ENCODE peak calls at places on chromosomes 2 and 18, in seven cellular contexts. One of them, this sample, is unnamed.

GRCh38 chr2:6800553-6800952 is 65.2 kb downstream of the CMPK2 start:
- DNase-seq in OCI-LY7: no peak
- DNase-seq in aorta: no peak
- DNase-seq in cardiac muscle cell: no peak
- DNase-seq in tibial artery: no peak
- DNase-seq in heart left ventricle: no peak
- DNase-seq in fibroblast of mammary gland: peak
- DNase-seq in this sample: no peak

GRCh38 chr2:134108124-134108523 is 145.7 kb upstream of the MGAT5 start:
- DNase-seq in OCI-LY7: no peak
- DNase-seq in aorta: no peak
- DNase-seq in cardiac muscle cell: no peak
- DNase-seq in tibial artery: peak
- DNase-seq in heart left ventricle: no peak
- DNase-seq in fibroblast of mammary gland: no peak
- DNase-seq in this sample: no peak

GRCh38 chr2:25938345-25938744 is 44.0 kb downstream of the KIF3C start:
- DNase-seq in OCI-LY7: no peak
- DNase-seq in aorta: no peak
- DNase-seq in cardiac muscle cell: no peak
- DNase-seq in tibial artery: no peak
- DNase-seq in heart left ventricle: peak
- DNase-seq in fibroblast of mammary gland: no peak
- DNase-seq in this sample: no peak

GRCh38 chr18:76494541-76495403 is at the start of gene ZNF516:
- DNase-seq in OCI-LY7: peak
- DNase-seq in aorta: peak
- DNase-seq in cardiac muscle cell: peak
- DNase-seq in tibial artery: no peak
- DNase-seq in heart left ventricle: peak
- DNase-seq in fibroblast of mammary gland: no peak
- DNase-seq in this sample: peak

GRCh38 chr2:120612471-120612870 is 123.2 kb upstream of the GLI2 start:
- DNase-seq in OCI-LY7: no peak
- DNase-seq in aorta: no peak
- DNase-seq in cardiac muscle cell: no peak
- DNase-seq in tibial artery: no peak
- DNase-seq in heart left ventricle: no peak
- DNase-seq in fibroblast of mammary gland: no peak
- DNase-seq in this sample: no peak

GRCh38 chr2:224952942-224953657 is 89.2 kb downstream of the DOCK10 start:
- DNase-seq in OCI-LY7: peak
- DNase-seq in aorta: no peak
- DNase-seq in cardiac muscle cell: no peak
- DNase-seq in tibial artery: no peak
- DNase-seq in heart left ventricle: no peak
- DNase-seq in fibroblast of mammary gland: no peak
- DNase-seq in this sample: no peak

GRCh38 chr18:76351961-76352581 is 143.0 kb downstream of the ZNF516 start:
- DNase-seq in OCI-LY7: no peak
- DNase-seq in aorta: no peak
- DNase-seq in cardiac muscle cell: peak
- DNase-seq in tibial artery: peak
- DNase-seq in heart left ventricle: no peak
- DNase-seq in fibroblast of mammary gland: peak
- DNase-seq in this sample: peak

GRCh38 chr2:157891630-157892016 is 15.5 kb upstream of the ACVR1 start:
- DNase-seq in OCI-LY7: no peak
- DNase-seq in aorta: no peak
- DNase-seq in cardiac muscle cell: no peak
- DNase-seq in tibial artery: no peak
- DNase-seq in heart left ventricle: no peak
- DNase-seq in fibroblast of mammary gland: no peak
- DNase-seq in this sample: no peak

GRCh38 chr2:27765621-27766286 is 5.8 kb upstream of the MRPL33 start:
- DNase-seq in OCI-LY7: no peak
- DNase-seq in aorta: peak
- DNase-seq in cardiac muscle cell: no peak
- DNase-seq in tibial artery: peak
- DNase-seq in heart left ventricle: peak
- DNase-seq in fibroblast of mammary gland: peak
- DNase-seq in this sample: peak

GRCh38 chr2:222142027-222142426 is 156.8 kb downstream of the PAX3 start:
- DNase-seq in OCI-LY7: no peak
- DNase-seq in aorta: no peak
- DNase-seq in cardiac muscle cell: no peak
- DNase-seq in tibial artery: no peak
- DNase-seq in heart left ventricle: no peak
- DNase-seq in fibroblast of mammary gland: no peak
- DNase-seq in this sample: no peak

DNA sequence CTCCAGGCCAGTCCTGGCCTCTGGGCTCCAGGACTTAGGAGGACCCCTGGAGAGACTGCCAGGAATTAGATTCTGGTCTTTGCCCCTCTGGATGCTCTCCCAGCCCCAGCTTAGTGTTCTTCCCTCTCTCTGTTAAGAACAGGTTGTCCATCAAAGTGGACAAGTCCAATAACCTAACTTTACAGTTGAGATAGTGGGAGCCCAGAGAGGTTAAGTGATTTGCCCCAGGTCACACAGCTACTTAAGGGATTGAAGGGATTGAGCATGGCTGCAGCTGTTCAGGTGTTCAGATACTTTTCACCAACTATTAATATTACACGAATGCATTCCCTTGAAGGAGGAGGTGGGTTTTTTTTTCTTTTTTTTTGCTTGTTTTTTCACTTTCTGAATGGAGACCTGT is 57.6 kb downstream of the EDAR start:
- DNase-seq in OCI-LY7: no peak
- DNase-seq in aorta: no peak
- DNase-seq in cardiac muscle cell: no peak
- DNase-seq in tibial artery: no peak
- DNase-seq in heart left ventricle: no peak
- DNase-seq in fibroblast of mammary gland: no peak
- DNase-seq in this sample: no peak
- H3K4me3 ChIP-seq in OCI-LY7: no peak
- H3K4me3 ChIP-seq in aorta: no peak
- H3K4me3 ChIP-seq in cardiac muscle cell: no peak
- H3K4me3 ChIP-seq in tibial artery: no peak
- H3K4me3 ChIP-seq in heart left ventricle: no peak
- H3K4me3 ChIP-seq in fibroblast of mammary gland: no peak
- H3K4me3 ChIP-seq in this sample: no peak

DNA sequence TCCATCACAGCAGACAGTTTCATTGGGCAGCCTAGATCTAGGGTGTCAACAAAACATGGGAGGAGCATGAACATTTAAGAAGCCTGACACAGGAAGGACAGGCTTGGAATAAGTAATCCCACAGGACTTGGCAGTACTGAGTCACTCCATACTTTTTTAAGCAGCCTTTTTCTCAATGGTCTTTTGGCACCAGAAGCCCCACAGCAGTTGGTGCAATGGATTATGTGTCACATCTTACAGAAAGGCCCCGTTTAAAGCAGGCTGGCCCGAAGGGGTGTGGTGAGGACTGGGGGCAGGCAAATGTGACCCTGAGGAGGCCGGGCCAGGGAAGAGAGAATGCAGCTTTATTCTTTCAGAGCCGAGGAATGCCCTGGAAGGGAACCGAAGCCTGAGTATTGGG is 26.6 kb downstream of the SPTBN1 start:
- DNase-seq in OCI-LY7: no peak
- DNase-seq in aorta: peak
- DNase-seq in cardiac muscle cell: no peak
- DNase-seq in tibial artery: peak
- DNase-seq in heart left ventricle: no peak
- DNase-seq in fibroblast of mammary gland: peak
- DNase-seq in this sample: peak
- H3K4me3 ChIP-seq in OCI-LY7: no peak
- H3K4me3 ChIP-seq in aorta: no peak
- H3K4me3 ChIP-seq in cardiac muscle cell: no peak
- H3K4me3 ChIP-seq in tibial artery: no peak
- H3K4me3 ChIP-seq in heart left ventricle: no peak
- H3K4me3 ChIP-seq in fibroblast of mammary gland: no peak
- H3K4me3 ChIP-seq in this sample: no peak

GRCh38 chr18:3140342-3140741 is 79.4 kb downstream of the MYOM1 start:
- DNase-seq in OCI-LY7: no peak
- DNase-seq in aorta: no peak
- DNase-seq in cardiac muscle cell: no peak
- DNase-seq in tibial artery: no peak
- DNase-seq in heart left ventricle: no peak
- DNase-seq in fibroblast of mammary gland: no peak
- DNase-seq in this sample: no peak
- H3K4me3 ChIP-seq in OCI-LY7: no peak
- H3K4me3 ChIP-seq in aorta: no peak
- H3K4me3 ChIP-seq in cardiac muscle cell: no peak
- H3K4me3 ChIP-seq in tibial artery: no peak
- H3K4me3 ChIP-seq in heart left ventricle: no peak
- H3K4me3 ChIP-seq in fibroblast of mammary gland: no peak
- H3K4me3 ChIP-seq in this sample: no peak

DNA sequence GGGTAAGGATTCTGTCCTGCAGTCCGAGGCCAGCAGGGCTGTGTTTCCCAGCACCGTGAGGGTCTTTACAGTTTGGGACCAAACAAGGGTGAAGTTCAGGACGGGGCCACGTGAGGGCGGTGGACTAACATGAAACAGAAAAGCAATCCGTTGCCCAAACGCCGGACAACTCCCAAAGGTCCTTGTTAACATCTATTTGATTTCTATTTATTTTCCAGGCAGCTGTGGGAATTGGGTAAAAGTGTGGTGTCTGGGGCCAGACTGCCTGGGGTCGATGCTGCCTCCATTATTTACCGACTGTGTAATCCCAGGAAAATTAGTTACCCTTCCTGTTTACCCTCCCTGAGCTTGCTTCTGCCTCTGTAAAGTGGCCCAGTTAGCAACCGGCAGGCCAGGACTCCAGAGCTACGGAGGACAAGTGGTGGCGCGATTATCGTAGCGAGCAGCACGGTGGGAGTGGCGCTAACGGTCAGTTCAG is 66.3 kb upstream of the TCF7L1 start:
- DNase-seq in OCI-LY7: peak
- DNase-seq in aorta: peak
- DNase-seq in cardiac muscle cell: peak
- DNase-seq in tibial artery: peak
- DNase-seq in heart left ventricle: peak
- DNase-seq in fibroblast of mammary gland: peak
- DNase-seq in this sample: peak
- H3K4me3 ChIP-seq in OCI-LY7: no peak
- H3K4me3 ChIP-seq in aorta: no peak
- H3K4me3 ChIP-seq in cardiac muscle cell: peak
- H3K4me3 ChIP-seq in tibial artery: peak
- H3K4me3 ChIP-seq in heart left ventricle: peak
- H3K4me3 ChIP-seq in fibroblast of mammary gland: no peak
- H3K4me3 ChIP-seq in this sample: peak

GRCh38 chr2:227462972-227463931 is 8.7 kb upstream of the AGFG1 start:
- DNase-seq in OCI-LY7: no peak
- DNase-seq in aorta: no peak
- DNase-seq in cardiac muscle cell: no peak
- DNase-seq in tibial artery: no peak
- DNase-seq in heart left ventricle: no peak
- DNase-seq in fibroblast of mammary gland: peak
- DNase-seq in this sample: no peak
- H3K4me3 ChIP-seq in OCI-LY7: no peak
- H3K4me3 ChIP-seq in aorta: no peak
- H3K4me3 ChIP-seq in cardiac muscle cell: no peak
- H3K4me3 ChIP-seq in tibial artery: no peak
- H3K4me3 ChIP-seq in heart left ventricle: no peak
- H3K4me3 ChIP-seq in fibroblast of mammary gland: no peak
- H3K4me3 ChIP-seq in this sample: no peak

GRCh38 chr2:30225131-30225762 is 6.1 kb upstream of the LBH start:
- DNase-seq in OCI-LY7: peak
- DNase-seq in aorta: no peak
- DNase-seq in cardiac muscle cell: peak
- DNase-seq in tibial artery: no peak
- DNase-seq in heart left ventricle: peak
- DNase-seq in fibroblast of mammary gland: peak
- DNase-seq in this sample: peak
- H3K4me3 ChIP-seq in OCI-LY7: peak
- H3K4me3 ChIP-seq in aorta: no peak
- H3K4me3 ChIP-seq in cardiac muscle cell: no peak
- H3K4me3 ChIP-seq in tibial artery: peak
- H3K4me3 ChIP-seq in heart left ventricle: peak
- H3K4me3 ChIP-seq in fibroblast of mammary gland: peak
- H3K4me3 ChIP-seq in this sample: no peak

DNA sequence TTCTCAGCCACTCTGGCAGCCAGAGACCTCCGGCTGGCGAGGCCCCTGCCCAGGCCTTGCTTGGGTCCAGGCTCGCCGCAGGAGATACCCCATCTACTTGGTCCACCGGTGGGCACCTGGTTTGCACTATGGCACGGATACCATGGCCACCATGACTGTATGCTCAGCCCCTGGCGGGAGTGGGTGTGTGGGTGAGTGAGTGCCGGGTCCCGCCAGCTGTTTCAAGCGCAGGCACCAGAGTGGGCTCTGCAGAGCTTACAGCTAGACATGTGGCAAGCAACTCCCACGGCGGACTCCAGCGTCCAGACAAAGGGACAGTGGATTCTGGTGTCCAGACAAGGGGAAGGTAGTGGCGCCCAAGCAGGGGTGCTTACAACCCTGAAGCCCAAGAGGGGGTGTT is 1.4 kb downstream of the ATG4B start:
- DNase-seq in OCI-LY7: peak
- DNase-seq in aorta: peak
- DNase-seq in cardiac muscle cell: no peak
- DNase-seq in tibial artery: no peak
- DNase-seq in heart left ventricle: no peak
- DNase-seq in fibroblast of mammary gland: no peak
- DNase-seq in this sample: no peak
- H3K4me3 ChIP-seq in OCI-LY7: peak
- H3K4me3 ChIP-seq in aorta: no peak
- H3K4me3 ChIP-seq in cardiac muscle cell: no peak
- H3K4me3 ChIP-seq in tibial artery: no peak
- H3K4me3 ChIP-seq in heart left ventricle: peak
- H3K4me3 ChIP-seq in fibroblast of mammary gland: no peak
- H3K4me3 ChIP-seq in this sample: no peak

DNA sequence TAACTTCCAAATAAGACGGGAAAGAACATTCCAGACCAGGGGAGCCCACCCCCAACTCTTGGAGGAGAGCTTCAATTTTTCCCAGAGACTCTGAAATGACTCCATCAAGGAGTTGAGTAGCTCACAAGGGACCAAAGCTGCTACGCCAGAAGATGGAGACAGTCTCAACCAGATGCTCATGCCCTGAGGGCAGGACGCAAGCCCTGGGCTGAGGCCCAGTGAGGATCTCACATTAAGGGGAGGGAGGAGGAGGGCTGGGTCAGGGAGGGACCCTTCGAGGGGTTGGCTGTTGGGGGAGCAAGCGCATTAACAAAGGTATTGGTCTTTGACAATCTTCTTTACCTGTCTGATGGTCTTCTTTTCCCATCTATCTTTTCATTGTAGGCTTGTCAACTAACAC is 141.3 kb upstream of the SLC1A4 start:
- DNase-seq in OCI-LY7: no peak
- DNase-seq in aorta: peak
- DNase-seq in cardiac muscle cell: no peak
- DNase-seq in tibial artery: peak
- DNase-seq in heart left ventricle: no peak
- DNase-seq in fibroblast of mammary gland: no peak
- DNase-seq in this sample: no peak
- H3K4me3 ChIP-seq in OCI-LY7: no peak
- H3K4me3 ChIP-seq in aorta: no peak
- H3K4me3 ChIP-seq in cardiac muscle cell: no peak
- H3K4me3 ChIP-seq in tibial artery: no peak
- H3K4me3 ChIP-seq in heart left ventricle: no peak
- H3K4me3 ChIP-seq in fibroblast of mammary gland: no peak
- H3K4me3 ChIP-seq in this sample: no peak

This sample was measured in adrenal gland.